ENCODE peak calls at places on chromosomes 1 and 21, in five cellular contexts. S is fibroblast of the aortic adventitia, B is neural progenitor cell, Q is PC-3, D is foreskin fibroblast. T is an unnamed sample.

GRCh38 chr1:8329858-8330257 is 11.9 kb downstream of the SLC45A1 start:
- DNase-seq in S (no peak), B (no peak), Q (no peak), D (no peak), T (no peak)

GRCh38 chr1:244254467-244254866 is 197.2 kb downstream of the ADSS2 start:
- DNase-seq in S (no peak), B (no peak), Q (no peak), D (no peak), T (no peak)

GRCh38 chr1:174968750-174969244 is 30.9 kb upstream of the CACYBP start:
- DNase-seq in S (peak; percentile 46), B (no peak), Q (peak; percentile 65), D (peak; percentile 31), T (peak; percentile 43)

GRCh38 chr1:171616586-171616985 is 5.5 kb upstream of the MYOCOS start:
- DNase-seq in S (no peak), B (no peak), Q (no peak), D (no peak), T (no peak)

GRCh38 chr1:246280551-246280950 is 226.5 kb downstream of the SMYD3 start:
- DNase-seq in S (peak; percentile 65), B (no peak), Q (peak; percentile 44), D (peak; percentile 55), T (no peak)

GRCh38 chr1:45974541-45975269 is 157.7 kb downstream of the PIK3R3 start:
- DNase-seq in S (peak; percentile 7), B (no peak), Q (peak; percentile 7), D (peak; percentile 5), T (peak; percentile 12)

GRCh38 chr1:55378582-55378981 is 163.4 kb upstream of the USP24 start:
- DNase-seq in S (peak; percentile 47), B (peak; percentile 77), Q (peak; percentile 84), D (peak; percentile 74), T (peak; percentile 19)

GRCh38 chr1:44803312-44804095 is 3.3 kb downstream of the PLK3 start:
- DNase-seq in S (no peak), B (no peak), Q (no peak), D (peak; percentile 40), T (no peak)

GRCh38 chr21:26846036-26846931 is 1.1 kb upstream of the ADAMTS1 start:
- DNase-seq in S (peak; percentile 85), B (peak; percentile 79), Q (peak; percentile 69), D (peak; percentile 95), T (no peak)

GRCh38 chr1:93081716-93082115 is 2.6 kb downstream of the MTF2 start:
- DNase-seq in S (peak; percentile 82), B (no peak), Q (peak; percentile 55), D (peak; percentile 84), T (no peak)

GRCh38 chr1:2803931-2804627 is 2.6 kb upstream of the TTC34 start:
- DNase-seq in S (no peak), B (no peak), Q (no peak), D (no peak), T (no peak)

GRCh38 chr1:32771561-32772280 is 45.4 kb downstream of the YARS1 start:
- DNase-seq in S (no peak), B (no peak), Q (no peak), D (no peak), T (no peak)

GRCh38 chr1:109498161-109498801 is 4.4 kb downstream of the CYB561D1 start:
- DNase-seq in S (peak; percentile 31), B (peak; percentile 81), Q (peak; percentile 28), D (peak; percentile 71), T (no peak)

GRCh38 chr1:234960722-234961467 is 167.7 kb downstream of the TOMM20 start:
- DNase-seq in S (peak; percentile 73), B (no peak), Q (peak; percentile 83), D (peak; percentile 54), T (no peak)

GRCh38 chr1:172662464-172663109 is 3.7 kb downstream of the FASLG start:
- DNase-seq in S (no peak), B (no peak), Q (peak; percentile 37), D (peak; percentile 93), T (peak; percentile 57)

GRCh38 chr1:45177452-45177851 is 29.0 kb downstream of the ZSWIM5 start:
- DNase-seq in S (peak; percentile 10), B (no peak), Q (peak; percentile 36), D (peak; percentile 71), T (no peak)

GRCh38 chr1:35173516-35174224 is 19.3 kb downstream of the SFPQ start:
- DNase-seq in S (no peak), B (no peak), Q (no peak), D (peak; percentile 35), T (no peak)

GRCh38 chr1:3072948-3073519 is 4.0 kb downstream of the PRDM16 start:
- DNase-seq in S (no peak), B (no peak), Q (no peak), D (no peak), T (no peak)

GRCh38 chr1:200323856-200324400 is 85.9 kb downstream of the ZNF281 start:
- DNase-seq in S (peak; percentile 70), B (no peak), Q (peak; percentile 55), D (peak; percentile 84), T (no peak)

GRCh38 chr1:193325771-193326170 is 139.4 kb upstream of the B3GALT2 start:
- DNase-seq in S (peak; percentile 7), B (no peak), Q (no peak), D (no peak), T (no peak)

GRCh38 chr1:235050911-235051360 is 77.7 kb downstream of the TOMM20 start:
- DNase-seq in S (peak; percentile 90), B (no peak), Q (no peak), D (peak; percentile 73), T (peak; percentile 76)

GRCh38 chr1:190634134-190634533 is 156.5 kb upstream of the BRINP3 start:
- DNase-seq in S (no peak), B (no peak), Q (no peak), D (no peak), T (no peak)

GRCh38 chr21:44089001-44089911 is 17.9 kb upstream of the PWP2 start:
- DNase-seq in S (no peak), B (no peak), Q (no peak), D (no peak), T (no peak)

DNA sequence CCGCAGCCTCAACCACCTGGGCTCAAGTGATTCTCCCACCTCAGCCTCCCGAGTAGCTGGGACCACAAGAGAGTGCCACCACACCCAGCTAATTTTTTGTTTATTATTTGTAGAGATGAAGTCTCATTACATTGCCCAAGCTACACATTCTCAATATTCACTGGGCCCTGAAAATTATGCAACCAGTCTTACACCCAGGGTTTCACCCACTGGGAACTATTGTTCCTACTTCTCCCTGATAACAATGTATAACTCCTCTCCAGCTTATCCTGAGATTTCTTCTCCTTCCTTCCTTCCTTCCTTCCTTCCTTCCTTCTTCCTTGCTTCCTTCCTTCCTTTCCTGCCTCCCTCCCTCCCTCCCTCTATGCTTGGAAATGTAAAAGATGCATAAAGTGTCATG is 11.1 kb upstream of the VSIG8 start:
- DNase-seq in S (no peak), B (no peak), Q (no peak), D (no peak), T (no peak)
- TF ChIP-seq CTCF in S (no peak), B (no peak), Q (no peak), D (no peak), T (no peak)

DNA sequence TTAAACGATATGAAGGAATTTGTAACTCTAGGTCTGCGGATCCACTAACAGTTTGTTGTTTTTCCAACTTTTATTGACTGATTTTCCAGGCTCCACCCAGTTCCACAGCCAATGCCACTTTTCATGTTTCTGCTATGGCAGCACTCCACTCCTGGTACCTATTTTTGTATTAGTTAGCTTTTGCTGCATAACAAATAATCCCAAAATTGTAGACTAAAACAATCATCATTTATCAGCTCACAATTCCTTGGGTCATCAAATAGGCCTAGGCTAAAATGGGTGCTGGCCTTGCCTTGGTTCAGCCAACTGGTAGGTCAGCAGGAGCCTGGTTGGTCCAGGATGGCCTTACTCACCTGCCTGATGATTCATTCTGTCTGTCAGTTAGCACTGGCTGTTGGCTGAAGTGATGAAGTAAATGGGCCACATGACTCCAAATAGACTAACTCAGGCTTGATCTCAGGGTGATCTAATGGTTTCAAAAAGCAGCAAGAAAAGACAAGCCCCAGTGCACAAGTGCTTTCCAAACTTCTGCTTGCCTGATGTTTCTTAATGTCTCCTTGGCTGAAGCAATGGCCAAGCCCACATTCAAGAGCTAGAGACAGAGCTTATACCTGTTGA is 3.2 kb upstream of the C8B start:
- DNase-seq in S (no peak), B (no peak), Q (no peak), D (no peak), T (no peak)
- TF ChIP-seq CTCF in S (no peak), B (no peak), Q (no peak), D (no peak), T (no peak)

GRCh38 chr1:40449684-40450490 is at the start of gene ZFP69B:
- DNase-seq in S (peak; percentile 89), B (peak; percentile 97), Q (peak; percentile 86), D (peak; percentile 97), T (peak; percentile 97)
- TF ChIP-seq CTCF in S (no peak), B (no peak), Q (no peak), D (no peak), T (peak; percentile 10)

GRCh38 chr1:150484431-150484830 is 2.8 kb upstream of the TARS2 start:
- DNase-seq in S (peak; percentile 33), B (no peak), Q (peak; percentile 25), D (peak; percentile 58), T (no peak)

GRCh38 chr1:150484861-150485260 is 2.4 kb upstream of the TARS2 start:
- DNase-seq in S (peak; percentile 61), B (no peak), Q (peak; percentile 42), D (peak; percentile 62), T (no peak)

GRCh38 chr1:150487763-150488115 is 520 bp downstream of the TARS2 start:
- DNase-seq in S (no peak), B (peak; percentile 5), Q (no peak), D (no peak), T (no peak)

GRCh38 chr1:150486966-150487762 is at the start of gene TARS2:
- DNase-seq in S (peak; percentile 100), B (peak; percentile 96), Q (peak; percentile 100), D (peak; percentile 99), T (peak; percentile 98)
- TF ChIP-seq CTCF in S (peak; percentile 49), B (no peak), Q (no peak), D (no peak), T (no peak)

GRCh38 chr1:189619682-189620332 is 857.9 kb downstream of the BRINP3 start:
- DNase-seq in S (peak; percentile 78), B (no peak), Q (peak; percentile 96), D (peak; percentile 91), T (no peak)
- TF ChIP-seq CTCF in S (no peak), B (no peak), Q (no peak), D (no peak), T (no peak)

GRCh38 chr1:152495066-152495675 is 15.4 kb upstream of the LCE5A start:
- DNase-seq in S (peak; percentile 25), B (no peak), Q (peak; percentile 58), D (no peak), T (peak; percentile 37)
- TF ChIP-seq CTCF in S (peak; percentile 65), B (no peak), Q (peak; percentile 84), D (peak; percentile 19), T (peak; percentile 60)

T was measured in GM10248.